ENCODE peak calls at places on chromosomes 12 and 14, in six cellular contexts. L, U, H, M, J and O are unnamed samples.
A peak's percentile ranks its signal among the peaks of the same experiment; 100 is the strongest.

GRCh38 chr12:131836193-131836592 is 8.0 kb downstream of the MMP17 start:
- DNase-seq in J (no peak), H (no peak), M (no peak), L (no peak), U (no peak), O (no peak)

GRCh38 chr12:70031046-70031445 is 206.0 kb downstream of the MYRFL start:
- DNase-seq in J (no peak), L (no peak), H (no peak), U (no peak), M (no peak), O (no peak)

GRCh38 chr12:16756833-16757552 is 151.0 kb upstream of the LMO3 start:
- DNase-seq in L (no peak), U (no peak), H (no peak), J (no peak), M (no peak), O (no peak)

GRCh38 chr12:115378296-115378695 is 694.3 kb upstream of the TBX3 start:
- DNase-seq in H (no peak), L (no peak), J (no peak), M (no peak), U (no peak), O (no peak)

GRCh38 chr14:24307575-24308341 is at the start of gene CIDEB:
- DNase-seq in J (peak; percentile 73), M (peak; percentile 50), L (no peak), U (peak; percentile 33), H (no peak), O (peak; percentile 86)

GRCh38 chr12:71107976-71108749 is 49.6 kb downstream of the TSPAN8 start:
- DNase-seq in U (no peak), M (no peak), L (no peak), H (no peak), J (no peak), O (no peak)

GRCh38 chr14:52473557-52473956 is 78.7 kb downstream of the TXNDC16 start:
- DNase-seq in U (no peak), J (no peak), H (no peak), M (no peak), L (no peak), O (no peak)

GRCh38 chr14:50944647-50945413 is 547 bp upstream of the PYGL start:
- DNase-seq in J (peak; percentile 22), L (no peak), H (no peak), U (no peak), M (no peak), O (peak; percentile 55)

GRCh38 chr12:25058012-25058411 is 109.1 kb upstream of the BCAT1 start:
- DNase-seq in U (no peak), J (no peak), M (no peak), L (no peak), H (no peak), O (no peak)

GRCh38 chr12:128387811-128388422 is 120.9 kb downstream of the TMEM132C start:
- DNase-seq in J (peak; percentile 51), H (no peak), L (no peak), U (no peak), M (no peak), O (no peak)

GRCh38 chr14:76920572-76921175 is 94.5 kb downstream of the LRRC74A start:
- DNase-seq in H (no peak), J (no peak), U (no peak), L (no peak), M (no peak), O (no peak)